ENCODE peak calls at places on chromosome 16, in four cellular contexts. One of them, this sample, is unnamed.

GRCh38 chr16:88936008-88936912 is 40.7 kb downstream of the CBFA2T3 start:
- DNase-seq in substantia nigra: no peak
- DNase-seq in activated naive CD8-positive, alpha-beta T cell treated with anti-CD3 and anti-CD28 coated beads, Interleukin-2, amount 50 U/mL, for 24 hours: no peak
- DNase-seq in ELR: no peak
- DNase-seq in this sample: peak

GRCh38 chr16:28212532-28212873 is 738 bp upstream of the XPO6 start:
- DNase-seq in activated naive CD8-positive, alpha-beta T cell treated with anti-CD3 and anti-CD28 coated beads, Interleukin-2, amount 50 U/mL, for 24 hours: no peak
- DNase-seq in ELR: peak
- DNase-seq in substantia nigra: no peak
- DNase-seq in this sample: peak

GRCh38 chr16:15033309-15033707 is 22.6 kb downstream of the NTAN1 start:
- DNase-seq in ELR: no peak
- DNase-seq in activated naive CD8-positive, alpha-beta T cell treated with anti-CD3 and anti-CD28 coated beads, Interleukin-2, amount 50 U/mL, for 24 hours: no peak
- DNase-seq in substantia nigra: no peak
- DNase-seq in this sample: no peak

GRCh38 chr16:10871157-10871991 is 5.6 kb upstream of the CIITA start:
- DNase-seq in ELR: peak
- DNase-seq in substantia nigra: no peak
- DNase-seq in activated naive CD8-positive, alpha-beta T cell treated with anti-CD3 and anti-CD28 coated beads, Interleukin-2, amount 50 U/mL, for 24 hours: peak
- DNase-seq in this sample: peak

GRCh38 chr16:88780100-88781062 is 4.6 kb downstream of the PIEZO1 start:
- DNase-seq in ELR: no peak
- DNase-seq in substantia nigra: no peak
- DNase-seq in activated naive CD8-positive, alpha-beta T cell treated with anti-CD3 and anti-CD28 coated beads, Interleukin-2, amount 50 U/mL, for 24 hours: peak
- DNase-seq in this sample: no peak

GRCh38 chr16:80669673-80670072 is 128.9 kb downstream of the DYNLRB2 start:
- DNase-seq in substantia nigra: no peak
- DNase-seq in activated naive CD8-positive, alpha-beta T cell treated with anti-CD3 and anti-CD28 coated beads, Interleukin-2, amount 50 U/mL, for 24 hours: no peak
- DNase-seq in ELR: no peak
- DNase-seq in this sample: no peak

GRCh38 chr16:60674241-60674640 is 1362.0 kb downstream of the CDH8 start:
- DNase-seq in ELR: no peak
- DNase-seq in substantia nigra: no peak
- DNase-seq in activated naive CD8-positive, alpha-beta T cell treated with anti-CD3 and anti-CD28 coated beads, Interleukin-2, amount 50 U/mL, for 24 hours: no peak
- DNase-seq in this sample: no peak

GRCh38 chr16:10971560-10971961 is 27.2 kb downstream of the CLEC16A start:
- DNase-seq in activated naive CD8-positive, alpha-beta T cell treated with anti-CD3 and anti-CD28 coated beads, Interleukin-2, amount 50 U/mL, for 24 hours: peak
- DNase-seq in substantia nigra: no peak
- DNase-seq in ELR: peak
- DNase-seq in this sample: peak

GRCh38 chr16:88468289-88469129 is 15.4 kb downstream of the ZFPM1 start:
- DNase-seq in ELR: no peak
- DNase-seq in substantia nigra: no peak
- DNase-seq in activated naive CD8-positive, alpha-beta T cell treated with anti-CD3 and anti-CD28 coated beads, Interleukin-2, amount 50 U/mL, for 24 hours: no peak
- DNase-seq in this sample: peak

GRCh38 chr16:13316008-13316407 is 414.6 kb downstream of the SHISA9 start:
- DNase-seq in substantia nigra: no peak
- DNase-seq in activated naive CD8-positive, alpha-beta T cell treated with anti-CD3 and anti-CD28 coated beads, Interleukin-2, amount 50 U/mL, for 24 hours: no peak
- DNase-seq in ELR: peak
- DNase-seq in this sample: no peak

GRCh38 chr16:3389663-3390338 is 11.0 kb downstream of the ZSCAN32 start:
- DNase-seq in substantia nigra: no peak
- DNase-seq in activated naive CD8-positive, alpha-beta T cell treated with anti-CD3 and anti-CD28 coated beads, Interleukin-2, amount 50 U/mL, for 24 hours: no peak
- DNase-seq in ELR: no peak
- DNase-seq in this sample: no peak

GRCh38 chr16:20042848-20043247 is 30.8 kb downstream of the GPR139 start:
- DNase-seq in activated naive CD8-positive, alpha-beta T cell treated with anti-CD3 and anti-CD28 coated beads, Interleukin-2, amount 50 U/mL, for 24 hours: no peak
- DNase-seq in ELR: peak
- DNase-seq in substantia nigra: no peak
- DNase-seq in this sample: peak

GRCh38 chr16:56938664-56939513 is 6.9 kb downstream of the HERPUD1 start:
- DNase-seq in substantia nigra: no peak
- DNase-seq in activated naive CD8-positive, alpha-beta T cell treated with anti-CD3 and anti-CD28 coated beads, Interleukin-2, amount 50 U/mL, for 24 hours: peak
- DNase-seq in ELR: peak
- DNase-seq in this sample: no peak

GRCh38 chr16:66275795-66276428 is 90.6 kb upstream of the CDH5 start:
- DNase-seq in substantia nigra: no peak
- DNase-seq in ELR: peak
- DNase-seq in activated naive CD8-positive, alpha-beta T cell treated with anti-CD3 and anti-CD28 coated beads, Interleukin-2, amount 50 U/mL, for 24 hours: peak
- DNase-seq in this sample: peak

GRCh38 chr16:64137976-64138375 is 983.9 kb downstream of the CDH11 start:
- DNase-seq in substantia nigra: no peak
- DNase-seq in activated naive CD8-positive, alpha-beta T cell treated with anti-CD3 and anti-CD28 coated beads, Interleukin-2, amount 50 U/mL, for 24 hours: no peak
- DNase-seq in ELR: no peak
- DNase-seq in this sample: no peak

GRCh38 chr16:3131755-3132377 is 3.0 kb upstream of the ZNF213 start:
- DNase-seq in activated naive CD8-positive, alpha-beta T cell treated with anti-CD3 and anti-CD28 coated beads, Interleukin-2, amount 50 U/mL, for 24 hours: peak
- DNase-seq in ELR: peak
- DNase-seq in substantia nigra: no peak
- DNase-seq in this sample: peak

GRCh38 chr16:90019543-90020259 is 445 bp upstream of the DBNDD1 start:
- DNase-seq in substantia nigra: no peak
- DNase-seq in activated naive CD8-positive, alpha-beta T cell treated with anti-CD3 and anti-CD28 coated beads, Interleukin-2, amount 50 U/mL, for 24 hours: peak
- DNase-seq in ELR: peak
- DNase-seq in this sample: peak

GRCh38 chr16:50841081-50841886 is 99.4 kb downstream of the CYLD start:
- DNase-seq in ELR: no peak
- DNase-seq in substantia nigra: no peak
- DNase-seq in activated naive CD8-positive, alpha-beta T cell treated with anti-CD3 and anti-CD28 coated beads, Interleukin-2, amount 50 U/mL, for 24 hours: peak
- DNase-seq in this sample: peak

GRCh38 chr16:67397812-67398545 is 4.7 kb upstream of the TPPP3 start:
- DNase-seq in substantia nigra: no peak
- DNase-seq in ELR: no peak
- DNase-seq in activated naive CD8-positive, alpha-beta T cell treated with anti-CD3 and anti-CD28 coated beads, Interleukin-2, amount 50 U/mL, for 24 hours: no peak
- DNase-seq in this sample: no peak

GRCh38 chr16:22323998-22324786 is 27.0 kb downstream of the POLR3E start:
- DNase-seq in ELR: no peak
- DNase-seq in substantia nigra: no peak
- DNase-seq in activated naive CD8-positive, alpha-beta T cell treated with anti-CD3 and anti-CD28 coated beads, Interleukin-2, amount 50 U/mL, for 24 hours: no peak
- DNase-seq in this sample: no peak

GRCh38 chr16:53068423-53068833 is 13.6 kb downstream of the CHD9 start:
- DNase-seq in activated naive CD8-positive, alpha-beta T cell treated with anti-CD3 and anti-CD28 coated beads, Interleukin-2, amount 50 U/mL, for 24 hours: peak
- DNase-seq in ELR: no peak
- DNase-seq in substantia nigra: no peak
- DNase-seq in this sample: no peak

GRCh38 chr16:58045096-58045495 is 19.5 kb downstream of the MMP15 start:
- DNase-seq in ELR: no peak
- DNase-seq in substantia nigra: no peak
- DNase-seq in activated naive CD8-positive, alpha-beta T cell treated with anti-CD3 and anti-CD28 coated beads, Interleukin-2, amount 50 U/mL, for 24 hours: no peak
- DNase-seq in this sample: no peak

GRCh38 chr16:79171504-79172240 is 428.9 kb downstream of the MAF start:
- DNase-seq in ELR: no peak
- DNase-seq in activated naive CD8-positive, alpha-beta T cell treated with anti-CD3 and anti-CD28 coated beads, Interleukin-2, amount 50 U/mL, for 24 hours: no peak
- DNase-seq in substantia nigra: no peak
- DNase-seq in this sample: no peak

GRCh38 chr16:50178397-50179018 is 25.4 kb downstream of the TENT4B start:
- DNase-seq in substantia nigra: no peak
- DNase-seq in activated naive CD8-positive, alpha-beta T cell treated with anti-CD3 and anti-CD28 coated beads, Interleukin-2, amount 50 U/mL, for 24 hours: no peak
- DNase-seq in ELR: no peak
- DNase-seq in this sample: peak

GRCh38 chr16:71350821-71351557 is 7.5 kb upstream of the CALB2 start:
- DNase-seq in activated naive CD8-positive, alpha-beta T cell treated with anti-CD3 and anti-CD28 coated beads, Interleukin-2, amount 50 U/mL, for 24 hours: no peak
- DNase-seq in ELR: no peak
- DNase-seq in substantia nigra: no peak
- DNase-seq in this sample: no peak

GRCh38 chr16:57758331-57759117 is 23.0 kb downstream of the KATNB1 start:
- DNase-seq in ELR: no peak
- DNase-seq in activated naive CD8-positive, alpha-beta T cell treated with anti-CD3 and anti-CD28 coated beads, Interleukin-2, amount 50 U/mL, for 24 hours: no peak
- DNase-seq in substantia nigra: no peak
- DNase-seq in this sample: no peak

This sample was measured in GM23248.